ENCODE peak calls at places on chromosomes 1 and 21, in four cellular contexts. I is amniotic stem cell, W is Calu3, A is suprapubic skin. J is an unnamed sample.

GRCh38 chr1:14140800-14141526 is 441.0 kb downstream of the PRDM2 start:
- DNase-seq in A (no peak), W (no peak), I (no peak), J (peak; percentile 32)

GRCh38 chr1:39816431-39817090 is 27.9 kb upstream of the BMP8B start:
- DNase-seq in A (peak; percentile 70), I (peak; percentile 26), W (peak; percentile 83), J (peak; percentile 59)

GRCh38 chr1:111720977-111721670 is 18.1 kb downstream of the INKA2 start:
- DNase-seq in A (no peak), W (no peak), I (no peak), J (no peak)

GRCh38 chr21:15250384-15250783 is 185.6 kb upstream of the NRIP1 start:
- DNase-seq in I (no peak), A (no peak), W (no peak), J (no peak)

GRCh38 chr1:218668151-218668550 is 323.0 kb downstream of the TGFB2 start:
- DNase-seq in A (no peak), W (no peak), I (no peak), J (no peak)

GRCh38 chr1:84174051-84174556 is 30.0 kb downstream of the PRKACB start:
- DNase-seq in I (no peak), A (no peak), W (peak; percentile 29), J (no peak)

GRCh38 chr1:203289281-203289981 is 15.9 kb upstream of the BTG2 start:
- DNase-seq in I (no peak), W (no peak), A (no peak), J (no peak)

GRCh38 chr1:6385673-6386191 is 7.8 kb downstream of the ACOT7 start:
- DNase-seq in W (peak; percentile 55), I (no peak), A (no peak), J (peak; percentile 59)

GRCh38 chr1:115098979-115099692 is 9.8 kb upstream of the TSPAN2 start:
- DNase-seq in W (peak; percentile 43), A (no peak), I (no peak), J (no peak)

GRCh38 chr1:32953495-32953894 is 11.1 kb downstream of the RNF19B start:
- DNase-seq in A (no peak), W (no peak), I (no peak), J (no peak)

GRCh38 chr1:225754940-225755635 is 22.5 kb upstream of the SRP9 start:
- DNase-seq in W (no peak), I (no peak), A (peak; percentile 40), J (no peak)

GRCh38 chr1:54301494-54301893 is 101.5 kb downstream of the MRPL37 start:
- DNase-seq in W (no peak), I (no peak), A (no peak), J (no peak)

GRCh38 chr21:36587388-36587787 is 107.5 kb upstream of the CLDN14 start:
- DNase-seq in W (no peak), I (no peak), A (no peak), J (no peak)

GRCh38 chr1:42934541-42935312 is 23.9 kb downstream of the SLC2A1 start:
- DNase-seq in A (peak; percentile 56), W (no peak), I (no peak), J (no peak)

GRCh38 chr1:167401260-167401873 is 117.0 kb downstream of the CD247 start:
- DNase-seq in I (no peak), W (peak; percentile 73), A (no peak), J (peak; percentile 4)

GRCh38 chr1:218322762-218323161 is 22.4 kb upstream of the TGFB2 start:
- DNase-seq in W (no peak), A (no peak), I (no peak), J (no peak)

GRCh38 chr1:46537651-46538050 is 13.8 kb downstream of the KNCN start:
- DNase-seq in W (no peak), I (no peak), A (no peak), J (no peak)

GRCh38 chr1:167200749-167201148 is 19.9 kb upstream of the POU2F1 start:
- DNase-seq in W (no peak), A (no peak), I (no peak), J (no peak)

GRCh38 chr1:152565535-152566215 is 905 bp downstream of the LCE3E start:
- DNase-seq in W (no peak), I (no peak), A (no peak), J (no peak)

GRCh38 chr1:53685272-53686051 is 53.5 kb downstream of the GLIS1 start:
- DNase-seq in W (peak; percentile 35), A (no peak), I (peak; percentile 34), J (no peak)